ENCODE peak calls at places on chromosomes 4 and X, in seven cellular contexts. A is activated CD4-positive, alpha-beta T cell treated with anti-CD3 and anti-CD28 coated beads, Interleukin-2, amount 10 ng/mL, durations not matched to agents 24 days and 14 days; U is stimulated activated CD4-positive, alpha-beta T cell treated with anti-CD3 and anti-CD28 coated beads, Interleukin-1b, Interleukin-23, amount 100 ng/mL, for 24 hours; I is heart left ventricle; B is activated gamma-delta T cell treated with Interleukin-2 at 50 U/mL for 16 hours; T is SW480; E is GDM1. W is an unnamed sample.

GRCh38 chr4:151361966-151362365 is 36.6 kb upstream of the SH3D19 start:
- DNase-seq in E (no peak), A (no peak), U (no peak), B (no peak), T (no peak), I (no peak), W (no peak)

GRCh38 chrX:116409224-116409623 is 27.2 kb upstream of the SLC6A14 start:
- DNase-seq in I (no peak), T (no peak), U (no peak), E (no peak), B (no peak), A (no peak), W (no peak)

GRCh38 chr4:6043843-6044242 is 25.6 kb upstream of the C4orf50 start:
- DNase-seq in E (no peak), A (no peak), I (no peak), U (no peak), B (no peak), T (no peak), W (no peak)

GRCh38 chr4:145609494-145610427 is 9.4 kb upstream of the MMAA start:
- DNase-seq in A (peak), U (peak), B (peak), I (peak), T (peak), E (peak), W (peak)

GRCh38 chrX:153459976-153460375 is 10.4 kb downstream of the HAUS7 start:
- DNase-seq in U (no peak), B (no peak), I (no peak), A (no peak), E (no peak), T (no peak), W (no peak)

GRCh38 chrX:49266536-49267445 is 2.3 kb upstream of the FOXP3 start:
- DNase-seq in B (no peak), A (no peak), E (no peak), U (no peak), T (no peak), I (no peak), W (peak)

GRCh38 chr4:80008351-80008750 is 64.7 kb downstream of the ANTXR2 start:
- DNase-seq in T (no peak), E (no peak), I (no peak), B (no peak), A (no peak), U (no peak), W (no peak)

GRCh38 chrX:133749370-133749769 is 236.0 kb downstream of the GPC3 start:
- DNase-seq in A (no peak), I (no peak), B (no peak), T (no peak), U (no peak), E (peak), W (no peak)

GRCh38 chrX:3699841-3700381 is 13.5 kb downstream of the PRKX start:
- DNase-seq in T (no peak), U (no peak), A (peak), I (no peak), B (no peak), E (no peak), W (no peak)

GRCh38 chr4:115834441-115834840 is 721.0 kb upstream of the NDST4 start:
- DNase-seq in B (no peak), I (no peak), A (no peak), T (peak), U (no peak), E (no peak), W (no peak)

GRCh38 chrX:103503163-103503852 is 16.0 kb downstream of the RAB40A start:
- DNase-seq in I (no peak), E (no peak), U (no peak), T (no peak), A (no peak), B (no peak), W (no peak)

GRCh38 chr4:74117024-74117534 is 18.1 kb upstream of the CXCL2 start:
- DNase-seq in E (no peak), B (no peak), U (no peak), I (peak), A (no peak), T (peak), W (no peak)

GRCh38 chr4:156195914-156196313 is 242.2 kb upstream of the CTSO start:
- DNase-seq in B (no peak), U (no peak), A (no peak), T (no peak), E (no peak), I (no peak), W (no peak)

GRCh38 chr4:185683222-185683621 is 128.8 kb downstream of the SORBS2 start:
- DNase-seq in E (no peak), I (no peak), A (no peak), U (no peak), T (no peak), B (no peak), W (no peak)

GRCh38 chrX:143635915-143636314 is at the start of gene SLITRK4:
- DNase-seq in U (no peak), A (no peak), I (no peak), E (no peak), B (no peak), T (no peak), W (peak)

GRCh38 chrX:110706446-110706845 is 89.2 kb downstream of the CHRDL1 start:
- DNase-seq in I (no peak), B (no peak), T (no peak), A (no peak), U (no peak), E (no peak), W (no peak)

GRCh38 chrX:11619426-11619825 is 46.3 kb downstream of the ARHGAP6 start:
- DNase-seq in U (no peak), I (no peak), A (no peak), T (no peak), E (no peak), B (no peak), W (no peak)

GRCh38 chr4:20904966-20905365 is 204.7 kb downstream of the PACRGL start:
- DNase-seq in T (no peak), U (no peak), B (no peak), I (no peak), A (no peak), E (no peak), W (no peak)

GRCh38 chr4:114694770-114695169 is 96.2 kb downstream of the UGT8 start:
- DNase-seq in B (no peak), E (peak), I (no peak), T (peak), A (no peak), U (no peak), W (peak)

GRCh38 chrX:12798601-12799000 is 7.4 kb downstream of the PRPS2 start:
- DNase-seq in T (no peak), U (no peak), B (no peak), A (no peak), E (no peak), I (no peak), W (no peak)

GRCh38 chr4:21769404-21770147 is 179.0 kb downstream of the KCNIP4 start:
- DNase-seq in U (no peak), E (no peak), B (no peak), I (no peak), A (no peak), T (peak), W (no peak)

GRCh38 chrX:67734111-67734753 is 190.4 kb downstream of the AR start:
- DNase-seq in U (no peak), E (no peak), B (no peak), T (no peak), I (no peak), A (no peak), W (no peak)

GRCh38 chr4:151218343-151218742 is 58.6 kb upstream of the PRSS48 start:
- DNase-seq in T (no peak), A (no peak), I (no peak), B (no peak), U (no peak), E (no peak), W (no peak)

GRCh38 chrX:53681661-53682060 is 4.9 kb downstream of the HUWE1 start:
- DNase-seq in U (no peak), T (no peak), A (no peak), B (no peak), E (no peak), I (no peak), W (no peak)

GRCh38 chrX:400258-400657 is 13.6 kb upstream of the PPP2R3B start:
- DNase-seq in I (no peak), B (no peak), A (no peak), T (no peak), E (no peak), U (no peak), W (no peak)

GRCh38 chrX:107565005-107565404 is 63.3 kb upstream of the PRPS1 start:
- DNase-seq in A (no peak), E (no peak), I (no peak), T (no peak), B (no peak), U (no peak), W (no peak)

GRCh38 chrX:55007633-55008032 is 7.5 kb downstream of the APEX2 start:
- DNase-seq in U (no peak), E (no peak), I (peak), T (peak), B (no peak), A (no peak), W (no peak)

GRCh38 chrX:53031380-53031779 is 17.2 kb upstream of the GPR173 start:
- DNase-seq in I (no peak), U (no peak), E (no peak), T (no peak), A (no peak), B (no peak), W (no peak)

GRCh38 chr4:8199594-8200301 is 658 bp downstream of the SH3TC1 start:
- DNase-seq in E (no peak), A (peak), B (no peak), U (no peak), I (no peak), T (peak), W (no peak)

GRCh38 chr4:23993373-23993772 is 103.5 kb upstream of the PPARGC1A start:
- DNase-seq in T (no peak), U (no peak), B (no peak), A (no peak), E (no peak), I (no peak), W (no peak)

GRCh38 chr4:81397635-81398034 is 74.1 kb downstream of the RASGEF1B start:
- DNase-seq in I (no peak), B (no peak), A (no peak), E (no peak), T (no peak), U (no peak), W (no peak)

GRCh38 chr4:129362685-129363274 is 266.8 kb downstream of the C4orf33 start:
- DNase-seq in A (peak), E (peak), I (peak), B (peak), U (peak), T (peak), W (peak)

GRCh38 chrX:87621697-87622096 is 104.1 kb downstream of the KLHL4 start:
- DNase-seq in E (no peak), I (no peak), A (no peak), B (no peak), U (no peak), T (no peak), W (no peak)

GRCh38 chr4:110644008-110644407 is 21.1 kb upstream of the PITX2 start:
- DNase-seq in T (no peak), A (no peak), U (no peak), B (no peak), I (no peak), E (no peak), W (no peak)

GRCh38 chrX:53116101-53116500 is 22.2 kb downstream of the KANTR start:
- DNase-seq in U (no peak), B (no peak), I (no peak), E (no peak), T (peak), A (no peak), W (no peak)

GRCh38 chrX:70030242-70030823 is 19.4 kb downstream of the AWAT2 start:
- DNase-seq in B (peak), T (peak), A (peak), U (peak), I (peak), E (peak), W (peak)

GRCh38 chr4:147824316-147824715 is 92.4 kb downstream of the ARHGAP10 start:
- DNase-seq in B (no peak), A (no peak), U (no peak), T (no peak), I (no peak), E (no peak), W (no peak)

GRCh38 chr4:80237992-80238391 is 28.5 kb upstream of the FGF5 start:
- DNase-seq in E (no peak), U (no peak), T (no peak), B (no peak), I (no peak), A (no peak), W (no peak)

GRCh38 chrX:50903387-50904027 is 7.0 kb upstream of the BMP15 start:
- DNase-seq in T (peak), A (no peak), E (no peak), U (no peak), B (no peak), I (peak), W (peak)